ENCODE peak calls at places on chromosomes 16 and 17, in ten cellular contexts. One of them, this sample, is unnamed.

GRCh38 chr17:61403846-61404701 is 4.4 kb downstream of the TBX2 start:
- DNase-seq in colonic mucosa: no peak
- DNase-seq in cardiac fibroblast: no peak
- DNase-seq in astrocyte of the spinal cord: no peak
- DNase-seq in mucosa of descending colon: peak
- DNase-seq in lower lobe of right lung: peak
- DNase-seq in OCI-LY7: no peak
- DNase-seq in A673: no peak
- DNase-seq in HFF-Myc: no peak
- DNase-seq in tibial nerve: peak
- DNase-seq in this sample: peak

GRCh38 chr17:49546546-49547535 is 28.8 kb upstream of the NXPH3 start:
- DNase-seq in colonic mucosa: no peak
- DNase-seq in cardiac fibroblast: no peak
- DNase-seq in astrocyte of the spinal cord: no peak
- DNase-seq in mucosa of descending colon: no peak
- DNase-seq in lower lobe of right lung: no peak
- DNase-seq in OCI-LY7: no peak
- DNase-seq in A673: no peak
- DNase-seq in HFF-Myc: no peak
- DNase-seq in tibial nerve: no peak
- DNase-seq in this sample: no peak

GRCh38 chr17:30506423-30506822 is 29.2 kb downstream of the GOSR1 start:
- DNase-seq in colonic mucosa: no peak
- DNase-seq in cardiac fibroblast: no peak
- DNase-seq in astrocyte of the spinal cord: no peak
- DNase-seq in mucosa of descending colon: no peak
- DNase-seq in lower lobe of right lung: no peak
- DNase-seq in OCI-LY7: no peak
- DNase-seq in A673: no peak
- DNase-seq in HFF-Myc: no peak
- DNase-seq in tibial nerve: no peak
- DNase-seq in this sample: no peak

GRCh38 chr17:7178973-7179316 is 225 bp downstream of the ASGR1 start:
- DNase-seq in colonic mucosa: no peak
- DNase-seq in cardiac fibroblast: no peak
- DNase-seq in astrocyte of the spinal cord: no peak
- DNase-seq in mucosa of descending colon: no peak
- DNase-seq in lower lobe of right lung: no peak
- DNase-seq in OCI-LY7: no peak
- DNase-seq in A673: no peak
- DNase-seq in HFF-Myc: no peak
- DNase-seq in tibial nerve: no peak
- DNase-seq in this sample: no peak

GRCh38 chr16:67516296-67517177 is 12.1 kb upstream of the RIPOR1 start:
- DNase-seq in colonic mucosa: no peak
- DNase-seq in cardiac fibroblast: peak
- DNase-seq in astrocyte of the spinal cord: peak
- DNase-seq in mucosa of descending colon: no peak
- DNase-seq in lower lobe of right lung: no peak
- DNase-seq in OCI-LY7: no peak
- DNase-seq in A673: no peak
- DNase-seq in HFF-Myc: no peak
- DNase-seq in tibial nerve: no peak
- DNase-seq in this sample: peak

GRCh38 chr17:68381076-68381900 is 76.0 kb downstream of the WIPI1 start:
- DNase-seq in colonic mucosa: no peak
- DNase-seq in cardiac fibroblast: peak
- DNase-seq in astrocyte of the spinal cord: peak
- DNase-seq in mucosa of descending colon: no peak
- DNase-seq in lower lobe of right lung: peak
- DNase-seq in OCI-LY7: no peak
- DNase-seq in A673: no peak
- DNase-seq in HFF-Myc: peak
- DNase-seq in tibial nerve: no peak
- DNase-seq in this sample: peak

GRCh38 chr17:72972263-72972951 is 120.1 kb downstream of the SLC39A11 start:
- DNase-seq in colonic mucosa: no peak
- DNase-seq in cardiac fibroblast: no peak
- DNase-seq in astrocyte of the spinal cord: no peak
- DNase-seq in mucosa of descending colon: no peak
- DNase-seq in lower lobe of right lung: no peak
- DNase-seq in OCI-LY7: no peak
- DNase-seq in A673: no peak
- DNase-seq in HFF-Myc: no peak
- DNase-seq in tibial nerve: no peak
- DNase-seq in this sample: no peak

GRCh38 chr17:46876353-46876887 is 25.0 kb downstream of the WNT9B start:
- DNase-seq in colonic mucosa: peak
- DNase-seq in cardiac fibroblast: no peak
- DNase-seq in astrocyte of the spinal cord: no peak
- DNase-seq in mucosa of descending colon: peak
- DNase-seq in lower lobe of right lung: no peak
- DNase-seq in OCI-LY7: peak
- DNase-seq in A673: no peak
- DNase-seq in HFF-Myc: no peak
- DNase-seq in tibial nerve: no peak
- DNase-seq in this sample: peak

GRCh38 chr17:18988546-18989173 is 15.9 kb downstream of the FAM83G start:
- DNase-seq in colonic mucosa: peak
- DNase-seq in cardiac fibroblast: no peak
- DNase-seq in astrocyte of the spinal cord: no peak
- DNase-seq in mucosa of descending colon: peak
- DNase-seq in lower lobe of right lung: no peak
- DNase-seq in OCI-LY7: no peak
- DNase-seq in A673: no peak
- DNase-seq in HFF-Myc: no peak
- DNase-seq in tibial nerve: no peak
- DNase-seq in this sample: no peak

GRCh38 chr17:80424261-80424660 is 9.3 kb downstream of the ENDOV start:
- DNase-seq in colonic mucosa: no peak
- DNase-seq in cardiac fibroblast: no peak
- DNase-seq in astrocyte of the spinal cord: no peak
- DNase-seq in mucosa of descending colon: no peak
- DNase-seq in lower lobe of right lung: no peak
- DNase-seq in OCI-LY7: no peak
- DNase-seq in A673: no peak
- DNase-seq in HFF-Myc: no peak
- DNase-seq in tibial nerve: no peak
- DNase-seq in this sample: no peak

GRCh38 chr17:16925461-16926060 is 46.4 kb downstream of the TNFRSF13B start:
- DNase-seq in colonic mucosa: no peak
- DNase-seq in cardiac fibroblast: no peak
- DNase-seq in astrocyte of the spinal cord: no peak
- DNase-seq in mucosa of descending colon: no peak
- DNase-seq in lower lobe of right lung: peak
- DNase-seq in OCI-LY7: no peak
- DNase-seq in A673: no peak
- DNase-seq in HFF-Myc: no peak
- DNase-seq in tibial nerve: no peak
- DNase-seq in this sample: no peak

GRCh38 chr16:11112723-11113348 is 143.2 kb downstream of the SOCS1 start:
- DNase-seq in colonic mucosa: no peak
- DNase-seq in cardiac fibroblast: no peak
- DNase-seq in astrocyte of the spinal cord: no peak
- DNase-seq in mucosa of descending colon: no peak
- DNase-seq in lower lobe of right lung: no peak
- DNase-seq in OCI-LY7: no peak
- DNase-seq in A673: no peak
- DNase-seq in HFF-Myc: no peak
- DNase-seq in tibial nerve: no peak
- DNase-seq in this sample: peak

GRCh38 chr16:50403491-50403890 is 34.7 kb upstream of the BRD7 start:
- DNase-seq in colonic mucosa: no peak
- DNase-seq in cardiac fibroblast: no peak
- DNase-seq in astrocyte of the spinal cord: no peak
- DNase-seq in mucosa of descending colon: no peak
- DNase-seq in lower lobe of right lung: no peak
- DNase-seq in OCI-LY7: no peak
- DNase-seq in A673: no peak
- DNase-seq in HFF-Myc: no peak
- DNase-seq in tibial nerve: no peak
- DNase-seq in this sample: no peak

GRCh38 chr17:58679263-58680037 is 12.4 kb downstream of the TEX14 start:
- DNase-seq in colonic mucosa: no peak
- DNase-seq in cardiac fibroblast: peak
- DNase-seq in astrocyte of the spinal cord: peak
- DNase-seq in mucosa of descending colon: no peak
- DNase-seq in lower lobe of right lung: no peak
- DNase-seq in OCI-LY7: no peak
- DNase-seq in A673: peak
- DNase-seq in HFF-Myc: no peak
- DNase-seq in tibial nerve: no peak
- DNase-seq in this sample: peak

GRCh38 chr17:69757794-69758430 is 317.1 kb upstream of the KCNJ16 start:
- DNase-seq in colonic mucosa: no peak
- DNase-seq in cardiac fibroblast: peak
- DNase-seq in astrocyte of the spinal cord: peak
- DNase-seq in mucosa of descending colon: no peak
- DNase-seq in lower lobe of right lung: no peak
- DNase-seq in OCI-LY7: no peak
- DNase-seq in A673: no peak
- DNase-seq in HFF-Myc: no peak
- DNase-seq in tibial nerve: no peak
- DNase-seq in this sample: peak

GRCh38 chr16:84271866-84272265 is 22.8 kb upstream of the WFDC1 start:
- DNase-seq in colonic mucosa: no peak
- DNase-seq in cardiac fibroblast: no peak
- DNase-seq in astrocyte of the spinal cord: no peak
- DNase-seq in mucosa of descending colon: no peak
- DNase-seq in lower lobe of right lung: no peak
- DNase-seq in OCI-LY7: no peak
- DNase-seq in A673: no peak
- DNase-seq in HFF-Myc: no peak
- DNase-seq in tibial nerve: no peak
- DNase-seq in this sample: no peak

GRCh38 chr17:29376667-29377268 is 13.4 kb upstream of the TAOK1 start:
- DNase-seq in colonic mucosa: no peak
- DNase-seq in cardiac fibroblast: peak
- DNase-seq in astrocyte of the spinal cord: peak
- DNase-seq in mucosa of descending colon: no peak
- DNase-seq in lower lobe of right lung: no peak
- DNase-seq in OCI-LY7: no peak
- DNase-seq in A673: peak
- DNase-seq in HFF-Myc: peak
- DNase-seq in tibial nerve: no peak
- DNase-seq in this sample: peak

DNA sequence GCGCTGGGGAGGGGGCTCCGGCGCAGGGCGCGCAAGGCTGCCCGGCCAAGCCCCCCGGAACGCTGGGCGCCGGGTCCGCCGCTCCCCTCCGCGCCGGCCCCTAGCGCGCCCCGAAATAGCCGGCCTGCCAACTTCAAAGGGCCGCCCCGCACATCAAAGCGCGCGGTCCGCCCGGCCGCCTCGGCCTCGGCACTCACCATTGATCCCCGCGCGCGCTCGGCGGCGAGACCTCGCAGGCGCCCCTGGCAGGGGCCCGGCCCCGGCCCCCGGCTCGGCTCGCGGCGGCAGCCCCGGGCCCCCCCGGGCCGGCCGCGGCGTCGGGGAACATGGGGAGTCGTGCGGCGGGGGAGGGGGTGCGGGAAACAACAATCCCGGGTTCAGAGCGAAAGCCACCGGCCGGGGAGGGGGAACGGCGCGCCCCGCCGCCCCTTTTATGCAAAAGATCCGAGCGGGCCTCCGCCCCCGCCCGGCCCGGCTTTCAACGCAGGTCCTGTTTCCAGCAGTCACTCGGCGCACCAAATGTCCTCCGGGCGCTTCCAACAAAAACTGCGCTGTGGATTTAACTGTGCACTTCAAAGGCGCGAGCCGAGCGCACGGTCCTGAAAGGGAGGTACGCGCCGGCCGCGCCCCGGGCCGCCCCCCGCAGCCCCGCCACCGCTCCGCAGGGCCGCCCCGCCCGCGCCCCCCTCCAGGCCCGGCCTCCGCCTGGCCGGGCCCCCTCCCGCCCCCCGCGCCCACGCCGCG is 648 bp downstream of the AXIN2 start:
- DNase-seq in colonic mucosa: peak
- DNase-seq in cardiac fibroblast: peak
- DNase-seq in astrocyte of the spinal cord: peak
- DNase-seq in mucosa of descending colon: peak
- DNase-seq in lower lobe of right lung: peak
- DNase-seq in OCI-LY7: peak
- DNase-seq in A673: peak
- DNase-seq in HFF-Myc: peak
- DNase-seq in tibial nerve: peak
- DNase-seq in this sample: peak
- H3K4me3 ChIP-seq in colonic mucosa: peak
- H3K4me3 ChIP-seq in cardiac fibroblast: peak
- H3K4me3 ChIP-seq in astrocyte of the spinal cord: peak
- H3K4me3 ChIP-seq in mucosa of descending colon: peak
- H3K4me3 ChIP-seq in lower lobe of right lung: no peak
- H3K4me3 ChIP-seq in OCI-LY7: peak
- H3K4me3 ChIP-seq in A673: peak
- H3K4me3 ChIP-seq in HFF-Myc: peak
- H3K4me3 ChIP-seq in tibial nerve: peak
- H3K4me3 ChIP-seq in this sample: peak

GRCh38 chr17:22217135-22217534 is 524.8 kb downstream of the KCNJ18 start:
- DNase-seq in colonic mucosa: no peak
- DNase-seq in cardiac fibroblast: no peak
- DNase-seq in astrocyte of the spinal cord: no peak
- DNase-seq in mucosa of descending colon: no peak
- DNase-seq in lower lobe of right lung: no peak
- DNase-seq in OCI-LY7: no peak
- DNase-seq in A673: no peak
- DNase-seq in HFF-Myc: no peak
- DNase-seq in tibial nerve: no peak
- DNase-seq in this sample: no peak

GRCh38 chr17:22221344-22221743 is 529.0 kb downstream of the KCNJ18 start:
- DNase-seq in colonic mucosa: no peak
- DNase-seq in cardiac fibroblast: no peak
- DNase-seq in astrocyte of the spinal cord: no peak
- DNase-seq in mucosa of descending colon: no peak
- DNase-seq in lower lobe of right lung: no peak
- DNase-seq in OCI-LY7: no peak
- DNase-seq in A673: no peak
- DNase-seq in HFF-Myc: no peak
- DNase-seq in tibial nerve: no peak
- DNase-seq in this sample: no peak
- TF ChIP-seq CTCF in colonic mucosa: no peak
- TF ChIP-seq CTCF in cardiac fibroblast: no peak
- TF ChIP-seq CTCF in astrocyte of the spinal cord: no peak
- TF ChIP-seq CTCF in mucosa of descending colon: no peak
- TF ChIP-seq CTCF in lower lobe of right lung: no peak
- TF ChIP-seq CTCF in OCI-LY7: no peak
- TF ChIP-seq CTCF in A673: no peak
- TF ChIP-seq CTCF in HFF-Myc: no peak
- TF ChIP-seq CTCF in tibial nerve: no peak
- TF ChIP-seq CTCF in this sample: no peak

GRCh38 chr17:10845388-10845751 is 7.5 kb upstream of the PIRT start:
- DNase-seq in colonic mucosa: no peak
- DNase-seq in cardiac fibroblast: no peak
- DNase-seq in astrocyte of the spinal cord: no peak
- DNase-seq in mucosa of descending colon: no peak
- DNase-seq in lower lobe of right lung: no peak
- DNase-seq in OCI-LY7: no peak
- DNase-seq in A673: no peak
- DNase-seq in HFF-Myc: no peak
- DNase-seq in tibial nerve: no peak
- DNase-seq in this sample: no peak
- H3K4me3 ChIP-seq in colonic mucosa: no peak
- H3K4me3 ChIP-seq in cardiac fibroblast: no peak
- H3K4me3 ChIP-seq in astrocyte of the spinal cord: peak
- H3K4me3 ChIP-seq in mucosa of descending colon: no peak
- H3K4me3 ChIP-seq in lower lobe of right lung: peak
- H3K4me3 ChIP-seq in OCI-LY7: no peak
- H3K4me3 ChIP-seq in A673: no peak
- H3K4me3 ChIP-seq in HFF-Myc: no peak
- H3K4me3 ChIP-seq in tibial nerve: peak
- H3K4me3 ChIP-seq in this sample: no peak

GRCh38 chr16:82630688-82631087 is 3.9 kb downstream of the CDH13 start:
- DNase-seq in colonic mucosa: no peak
- DNase-seq in cardiac fibroblast: peak
- DNase-seq in astrocyte of the spinal cord: peak
- DNase-seq in mucosa of descending colon: no peak
- DNase-seq in lower lobe of right lung: no peak
- DNase-seq in OCI-LY7: no peak
- DNase-seq in A673: no peak
- DNase-seq in HFF-Myc: no peak
- DNase-seq in tibial nerve: no peak
- DNase-seq in this sample: peak
- TF ChIP-seq CTCF in colonic mucosa: no peak
- TF ChIP-seq CTCF in cardiac fibroblast: peak
- TF ChIP-seq CTCF in astrocyte of the spinal cord: peak
- TF ChIP-seq CTCF in mucosa of descending colon: no peak
- TF ChIP-seq CTCF in lower lobe of right lung: no peak
- TF ChIP-seq CTCF in OCI-LY7: peak
- TF ChIP-seq CTCF in A673: peak
- TF ChIP-seq CTCF in HFF-Myc: peak
- TF ChIP-seq CTCF in tibial nerve: peak
- TF ChIP-seq CTCF in this sample: peak

This sample was measured in bronchial epithelial cell.